ENCODE peak calls at places on chromosome 19, in seven cellular contexts. Z is tibial nerve, T is sigmoid colon, W is fibroblast of lung, R is AG09309, G is AG04449, B is gastrocnemius medialis. E is an unnamed sample.

GRCh38 chr19:3707868-3708206 is 347 bp upstream of the TJP3 start:
- DNase-seq in Z (no peak), T (no peak), W (no peak), R (no peak), G (no peak), B (no peak), E (no peak)

GRCh38 chr19:33752018-33752790 is 44.5 kb upstream of the KCTD15 start:
- DNase-seq in Z (no peak), T (no peak), W (no peak), R (no peak), G (no peak), B (no peak), E (no peak)

GRCh38 chr19:38024991-38025716 is 118.1 kb downstream of the SIPA1L3 start:
- DNase-seq in Z (no peak), T (no peak), W (no peak), R (no peak), G (no peak), B (no peak), E (no peak)

GRCh38 chr19:16332991-16333624 is 8.5 kb downstream of the KLF2 start:
- DNase-seq in Z (no peak), T (no peak), W (no peak), R (no peak), G (no peak), B (no peak), E (no peak)

GRCh38 chr19:42422576-42423461 is 4.4 kb downstream of the LIPE start:
- DNase-seq in Z (no peak), T (peak; percentile 60), W (peak; percentile 11), R (no peak), G (no peak), B (no peak), E (no peak)

GRCh38 chr19:35801828-35802227 is 10.8 kb downstream of the PRODH2 start:
- DNase-seq in Z (no peak), T (no peak), W (no peak), R (no peak), G (no peak), B (no peak), E (no peak)

GRCh38 chr19:19527371-19527656 is 1.4 kb upstream of the YJEFN3 start:
- DNase-seq in Z (no peak), T (no peak), W (no peak), R (no peak), G (no peak), B (no peak), E (no peak)

GRCh38 chr19:3687774-3688706 is 12.2 kb downstream of the PIP5K1C start:
- DNase-seq in Z (no peak), T (no peak), W (no peak), R (no peak), G (no peak), B (no peak), E (no peak)

GRCh38 chr19:44856438-44857083 is 10.5 kb downstream of the NECTIN2 start:
- DNase-seq in Z (no peak), T (no peak), W (peak; percentile 68), R (no peak), G (no peak), B (no peak), E (no peak)

GRCh38 chr19:1680976-1681375 is 28.6 kb upstream of the TCF3 start:
- DNase-seq in Z (no peak), T (no peak), W (no peak), R (no peak), G (no peak), B (no peak), E (no peak)

GRCh38 chr19:39335168-39335567 is 675 bp downstream of the GMFG start:
- DNase-seq in Z (no peak), T (no peak), W (no peak), R (no peak), G (no peak), B (no peak), E (no peak)

GRCh38 chr19:1945899-1946298 is 4.9 kb downstream of the CSNK1G2 start:
- DNase-seq in Z (no peak), T (peak; percentile 80), W (peak; percentile 7), R (no peak), G (no peak), B (peak; percentile 28), E (peak; percentile 49)

GRCh38 chr19:16619456-16619855 is 8.5 kb downstream of the MED26 start:
- DNase-seq in Z (no peak), T (peak; percentile 73), W (peak; percentile 14), R (no peak), G (no peak), B (peak; percentile 68), E (no peak)

GRCh38 chr19:45506246-45506990 is 861 bp upstream of the VASP start:
- DNase-seq in Z (peak; percentile 88), T (peak; percentile 98), W (peak; percentile 91), R (no peak), G (no peak), B (peak; percentile 92), E (peak; percentile 85)

GRCh38 chr19:4401482-4402170 is 814 bp upstream of the CHAF1A start:
- DNase-seq in Z (no peak), T (no peak), W (no peak), R (no peak), G (no peak), B (no peak), E (no peak)

GRCh38 chr19:11142528-11143171 is 12.9 kb downstream of the SPC24 start:
- DNase-seq in Z (peak; percentile 86), T (peak; percentile 97), W (peak; percentile 90), R (peak; percentile 73), G (peak; percentile 59), B (peak; percentile 85), E (peak; percentile 94)

GRCh38 chr19:3324405-3324856 is 42.0 kb upstream of the NFIC start:
- DNase-seq in Z (peak; percentile 55), T (peak; percentile 80), W (no peak), R (no peak), G (no peak), B (peak; percentile 54), E (peak; percentile 45)

DNA sequence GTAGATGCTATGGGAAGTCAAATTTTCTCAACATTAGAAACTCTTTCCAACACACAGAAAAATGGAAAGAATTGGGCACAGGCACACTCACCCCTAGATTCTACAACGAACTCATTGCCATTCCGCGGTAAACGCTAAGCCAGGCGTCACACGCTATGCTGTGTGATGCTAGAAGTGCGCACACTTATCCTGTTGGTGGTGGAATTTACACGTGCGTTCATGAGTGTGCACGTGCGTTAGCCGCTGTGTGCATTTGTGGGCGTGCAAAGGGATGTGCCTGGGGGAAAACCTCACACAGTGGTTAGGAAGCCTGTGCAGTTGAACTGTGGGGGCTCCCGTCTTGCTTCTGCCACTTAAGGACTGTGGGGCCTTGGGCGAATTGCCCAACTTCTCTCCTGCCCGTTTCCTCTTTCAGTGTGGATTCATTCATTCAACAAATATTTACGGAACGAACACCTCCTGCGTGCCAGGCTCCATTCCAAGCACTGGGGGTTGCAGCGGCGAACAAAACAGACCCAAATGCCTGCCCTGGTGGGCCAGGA is 7.7 kb downstream of the NFILZ start:
- DNase-seq in Z (no peak), T (peak; percentile 68), W (peak; percentile 89), R (peak; percentile 57), G (no peak), B (peak; percentile 17), E (no peak)
- H3K4me3 ChIP-seq in Z (no peak overlapping the region), T (peak overlapping the region; percentile 1), W (no peak overlapping the region), R (no peak overlapping the region), G (no peak overlapping the region), B (no peak overlapping the region), E (no peak overlapping the region)

GRCh38 chr19:12715102-12715501 is 8.6 kb downstream of the TNPO2 start:
- DNase-seq in Z (no peak), T (no peak), W (no peak), R (no peak), G (no peak), B (no peak), E (no peak)
- TF ChIP-seq CTCF in Z (no peak), T (no peak), W (no peak), R (no peak), G (no peak), B (no peak), E (no peak)

DNA sequence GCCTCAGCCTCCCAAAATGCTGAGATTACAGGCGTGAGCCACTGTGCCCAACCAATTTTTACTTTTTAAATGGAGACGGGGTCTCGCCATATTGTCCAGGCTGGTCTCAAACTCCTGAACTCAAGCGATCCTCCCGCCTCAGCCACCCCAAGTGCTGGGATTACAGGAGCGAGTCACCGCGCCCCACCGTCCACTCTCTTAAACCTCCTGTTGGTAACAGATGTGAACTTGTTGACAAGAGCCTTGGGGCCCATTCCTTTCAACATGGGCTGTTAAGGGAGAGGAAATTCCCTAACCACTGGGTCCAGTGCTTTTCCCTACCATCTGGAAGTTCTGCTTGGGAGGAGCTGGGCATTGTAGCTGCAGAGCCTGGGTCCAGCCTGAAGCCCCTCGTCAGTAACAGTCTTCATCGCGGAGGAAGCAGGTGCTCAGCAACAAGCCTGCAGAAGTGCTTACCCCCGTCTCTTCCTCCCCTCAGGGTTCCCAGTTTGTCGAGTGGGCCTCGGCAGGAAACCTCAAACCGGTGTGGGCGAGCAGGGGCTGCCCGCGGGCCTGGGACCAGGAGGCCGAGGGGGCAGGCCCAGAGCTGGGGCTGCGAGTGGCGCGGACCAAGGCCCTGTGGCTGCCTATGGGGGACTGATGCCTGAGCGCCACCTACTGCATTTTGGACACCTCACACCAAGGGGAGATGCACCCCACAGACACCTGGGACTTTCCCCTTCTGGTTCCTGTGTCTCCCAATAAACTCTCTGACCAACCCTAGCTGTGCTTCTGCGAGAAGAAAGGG is 4.0 kb upstream of the FLT3LG start:
- DNase-seq in Z (no peak), T (no peak), W (no peak), R (no peak), G (no peak), B (no peak), E (no peak)
- H3K4me3 ChIP-seq in Z (no peak overlapping the region), T (no peak overlapping the region), W (no peak overlapping the region), R (no peak overlapping the region), G (no peak overlapping the region), B (no peak overlapping the region), E (no peak overlapping the region)

GRCh38 chr19:29614046-29614445 is 8.0 kb downstream of the POP4 start:
- DNase-seq in Z (no peak), T (no peak), W (no peak), R (no peak), G (no peak), B (no peak), E (no peak)

GRCh38 chr19:29616541-29616940 is 10.5 kb downstream of the POP4 start:
- DNase-seq in Z (no peak), T (no peak), W (no peak), R (no peak), G (no peak), B (no peak), E (no peak)

GRCh38 chr19:29614780-29615179 is 8.7 kb downstream of the POP4 start:
- DNase-seq in Z (no peak), T (no peak), W (no peak), R (no peak), G (no peak), B (no peak), E (no peak)

GRCh38 chr19:29617336-29618266 is 11.5 kb downstream of the POP4 start:
- DNase-seq in Z (no peak), T (no peak), W (no peak), R (no peak), G (no peak), B (no peak), E (no peak)

DNA sequence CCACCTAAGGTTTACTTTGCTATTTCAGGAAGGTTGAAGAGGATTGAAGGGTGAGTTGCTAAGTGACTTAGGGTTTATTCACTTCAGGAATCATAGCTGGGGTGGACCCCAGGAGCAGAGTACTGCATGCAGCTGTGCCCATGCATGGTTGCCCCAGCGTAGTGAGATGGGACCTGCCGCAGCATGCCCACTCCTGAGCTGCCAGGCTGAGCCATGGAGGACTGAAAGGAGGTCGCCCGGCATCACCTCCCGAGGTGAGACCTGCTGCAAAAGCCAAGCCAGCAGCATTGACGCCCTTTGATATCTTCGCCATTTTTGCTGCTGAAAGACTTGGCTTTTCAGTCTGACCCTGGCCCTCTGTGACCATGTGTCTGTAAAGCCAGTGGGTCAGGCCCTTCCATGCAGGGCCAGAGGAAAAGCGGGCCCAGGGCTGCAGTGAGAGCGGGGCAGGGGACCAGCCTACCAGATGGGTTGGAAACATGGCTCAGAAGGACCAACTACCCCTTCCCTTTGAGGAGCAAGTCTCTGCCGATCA is 9.9 kb downstream of the POP4 start:
- DNase-seq in Z (no peak), T (no peak), W (no peak), R (no peak), G (no peak), B (no peak), E (no peak)
- TF ChIP-seq CTCF in Z (no peak), T (no peak), W (no peak), R (no peak), G (no peak), B (no peak), E (no peak)